ENCODE peak calls at places on chromosomes 11 and 22, in five cellular contexts. L is amygdala, P is osteocyte, T is EL, O is epithelial cell of proximal tubule. H is an unnamed sample.
A peak's percentile ranks its signal among the peaks of the same experiment; 100 is the strongest.

GRCh38 chr11:116415095-116415494 is 357.7 kb downstream of the BUD13 start:
- DNase-seq in L (no peak), P (no peak), T (no peak), O (no peak), H (no peak)

GRCh38 chr11:12792590-12792989 is 118.4 kb downstream of the TEAD1 start:
- DNase-seq in L (no peak), P (no peak), T (peak; percentile 67), O (no peak), H (no peak)

GRCh38 chr22:44712962-44713361 is 11.0 kb downstream of the PRR5 start:
- DNase-seq in L (no peak), P (no peak), T (no peak), O (no peak), H (no peak)

GRCh38 chr11:69840371-69841169 is 21.4 kb upstream of the FGF3 start:
- DNase-seq in L (no peak), P (no peak), T (no peak), O (no peak), H (peak; percentile 64)

GRCh38 chr11:43825217-43825816 is 55.3 kb upstream of the ALKBH3 start:
- DNase-seq in L (no peak), P (no peak), T (peak; percentile 39), O (no peak), H (no peak)

GRCh38 chr11:128503231-128503991 is 83.9 kb downstream of the ETS1 start:
- DNase-seq in L (no peak), P (no peak), T (peak; percentile 99), O (peak; percentile 81), H (no peak)

GRCh38 chr22:19378362-19378711 is 53.2 kb downstream of the HIRA start:
- DNase-seq in L (no peak), P (no peak), T (no peak), O (no peak), H (peak; percentile 38)

GRCh38 chr11:111472228-111472627 is 40.0 kb downstream of the BTG4 start:
- DNase-seq in L (no peak), P (no peak), T (peak; percentile 39), O (no peak), H (no peak)

GRCh38 chr22:50621948-50622722 is 5.8 kb downstream of the ARSA start:
- DNase-seq in L (no peak), P (no peak), T (no peak), O (no peak), H (no peak)

GRCh38 chr11:111939836-111940604 is 2.9 kb downstream of the DIXDC1 start:
- DNase-seq in L (no peak), P (peak; percentile 23), T (peak; percentile 88), O (no peak), H (no peak)

GRCh38 chr11:66957971-66958231 is 282 bp downstream of the PC start:
- DNase-seq in L (no peak), P (no peak), T (no peak), O (no peak), H (no peak)

GRCh38 chr11:71444811-71445210 is 3.4 kb downstream of the DHCR7 start:
- DNase-seq in L (no peak), P (no peak), T (no peak), O (no peak), H (no peak)